ENCODE peak calls at places on chromosomes 5 and 9, in four cellular contexts. One of them, this sample, is unnamed. For H3K4me1, the result is how much of the 10 kb centered on the place peaks cover.

GRCh38 chr9:14315754-14316573 is 2.0 kb upstream of the NFIB start:
- DNase-seq in A549: peak
- DNase-seq in GM23338: peak
- DNase-seq in HCT116: no peak
- DNase-seq in this sample: no peak

GRCh38 chr9:79220666-79221065 is 351.1 kb upstream of the TLE4 start:
- DNase-seq in A549: no peak
- DNase-seq in GM23338: no peak
- DNase-seq in HCT116: no peak
- DNase-seq in this sample: no peak

GRCh38 chr5:10863763-10864383 is 102.8 kb upstream of the DAP start:
- DNase-seq in A549: peak
- DNase-seq in GM23338: peak
- DNase-seq in HCT116: peak
- DNase-seq in this sample: peak

GRCh38 chr5:54518146-54519082 is 855 bp downstream of the SNX18 start:
- DNase-seq in A549: peak
- DNase-seq in GM23338: peak
- DNase-seq in HCT116: no peak
- DNase-seq in this sample: no peak

GRCh38 chr9:79201641-79202040 is 370.1 kb upstream of the TLE4 start:
- DNase-seq in A549: no peak
- DNase-seq in GM23338: peak
- DNase-seq in HCT116: no peak
- DNase-seq in this sample: no peak

GRCh38 chr9:76027426-76027825 is 137.0 kb downstream of the PCSK5 start:
- DNase-seq in A549: no peak
- DNase-seq in GM23338: no peak
- DNase-seq in HCT116: no peak
- DNase-seq in this sample: no peak

GRCh38 chr5:73170522-73170921 is 2.5 kb upstream of the TMEM174 start:
- DNase-seq in A549: peak
- DNase-seq in GM23338: peak
- DNase-seq in HCT116: peak
- DNase-seq in this sample: no peak

GRCh38 chr5:69024241-69024651 is 69.6 kb upstream of the SLC30A5 start:
- DNase-seq in A549: peak
- DNase-seq in GM23338: peak
- DNase-seq in HCT116: peak
- DNase-seq in this sample: no peak

GRCh38 chr5:61004448-61004847 is 59.4 kb downstream of the NDUFAF2 start:
- DNase-seq in A549: no peak
- DNase-seq in GM23338: no peak
- DNase-seq in HCT116: no peak
- DNase-seq in this sample: no peak

GRCh38 chr9:105608685-105609598 is 51.0 kb downstream of the FKTN start:
- DNase-seq in A549: peak
- DNase-seq in GM23338: peak
- DNase-seq in HCT116: peak
- DNase-seq in this sample: peak

GRCh38 chr5:65061250-65061973 is 292.7 kb downstream of the CWC27 start:
- DNase-seq in A549: no peak
- DNase-seq in GM23338: no peak
- DNase-seq in HCT116: no peak
- DNase-seq in this sample: no peak

GRCh38 chr5:68408345-68408871 is 192.9 kb downstream of the PIK3R1 start:
- DNase-seq in A549: no peak
- DNase-seq in GM23338: no peak
- DNase-seq in HCT116: no peak
- DNase-seq in this sample: no peak

GRCh38 chr5:16932401-16932800 is 3.7 kb downstream of the MYO10 start:
- DNase-seq in A549: no peak
- DNase-seq in GM23338: no peak
- DNase-seq in HCT116: no peak
- DNase-seq in this sample: no peak

GRCh38 chr5:130580264-130580663 is 584.8 kb downstream of the HINT1 start:
- DNase-seq in A549: no peak
- DNase-seq in GM23338: no peak
- DNase-seq in HCT116: no peak
- DNase-seq in this sample: no peak

GRCh38 chr5:56447656-56448055 is 214.5 kb upstream of the ANKRD55 start:
- DNase-seq in A549: no peak
- DNase-seq in GM23338: no peak
- DNase-seq in HCT116: no peak
- DNase-seq in this sample: no peak

GRCh38 chr9:87569008-87569908 is 71.6 kb downstream of the DAPK1 start:
- DNase-seq in A549: no peak
- DNase-seq in GM23338: peak
- DNase-seq in HCT116: no peak
- DNase-seq in this sample: no peak

GRCh38 chr9:86764230-86765039 is 182.9 kb downstream of the GAS1 start:
- DNase-seq in A549: no peak
- DNase-seq in GM23338: no peak
- DNase-seq in HCT116: no peak
- DNase-seq in this sample: no peak

GRCh38 chr9:89440951-89441654 is 56.8 kb downstream of the SEMA4D start:
- DNase-seq in A549: no peak
- DNase-seq in GM23338: no peak
- DNase-seq in HCT116: no peak
- DNase-seq in this sample: no peak

GRCh38 chr5:119070578-119070827 is 384 bp upstream of the DMXL1 start:
- DNase-seq in A549: no peak
- DNase-seq in GM23338: peak
- DNase-seq in HCT116: no peak
- DNase-seq in this sample: no peak

GRCh38 chr5:178818094-178818493 is 41.7 kb upstream of the ZNF354B start:
- DNase-seq in A549: no peak
- DNase-seq in GM23338: peak
- DNase-seq in HCT116: no peak
- DNase-seq in this sample: no peak

GRCh38 chr5:69416180-69416579 is 1.3 kb downstream of the MARVELD2 start:
- DNase-seq in A549: no peak
- DNase-seq in GM23338: peak
- DNase-seq in HCT116: no peak
- DNase-seq in this sample: no peak

GRCh38 chr9:2602704-2603116 is 18.9 kb upstream of the VLDLR start:
- DNase-seq in A549: peak
- DNase-seq in GM23338: no peak
- DNase-seq in HCT116: no peak
- DNase-seq in this sample: no peak

GRCh38 chr5:141637693-141638419 is 1.1 kb downstream of the RELL2 start:
- DNase-seq in A549: peak
- DNase-seq in GM23338: peak
- DNase-seq in HCT116: no peak
- DNase-seq in this sample: no peak

GRCh38 chr9:115746496-115746895 is 407.1 kb upstream of the PAPPA start:
- DNase-seq in A549: no peak
- DNase-seq in GM23338: no peak
- DNase-seq in HCT116: no peak
- DNase-seq in this sample: no peak

GRCh38 chr5:74205745-74206570 is 434.6 kb downstream of the ENC1 start:
- DNase-seq in A549: no peak
- DNase-seq in GM23338: no peak
- DNase-seq in HCT116: no peak
- DNase-seq in this sample: no peak

GRCh38 chr9:132791699-132792240 is 86.3 kb downstream of the AK8 start:
- DNase-seq in A549: no peak
- DNase-seq in GM23338: no peak
- DNase-seq in HCT116: no peak
- DNase-seq in this sample: no peak

GRCh38 chr5:90153031-90153430 is 256.5 kb downstream of the CETN3 start:
- DNase-seq in A549: no peak
- DNase-seq in GM23338: no peak
- DNase-seq in HCT116: no peak
- DNase-seq in this sample: no peak

GRCh38 chr9:104494808-104495207 is 9.3 kb upstream of the OR13F1 start:
- DNase-seq in A549: peak
- DNase-seq in GM23338: peak
- DNase-seq in HCT116: no peak
- DNase-seq in this sample: no peak

GRCh38 chr9:121455527-121456239 is 44.0 kb downstream of the GGTA1 start:
- DNase-seq in A549: no peak
- DNase-seq in GM23338: no peak
- DNase-seq in HCT116: no peak
- DNase-seq in this sample: no peak

GRCh38 chr5:64979518-64979917 is 210.8 kb downstream of the CWC27 start:
- DNase-seq in A549: no peak
- DNase-seq in GM23338: no peak
- DNase-seq in HCT116: no peak
- DNase-seq in this sample: no peak

GRCh38 chr5:40746703-40747102 is 9.1 kb downstream of the TTC33 start:
- DNase-seq in A549: peak
- DNase-seq in GM23338: no peak
- DNase-seq in HCT116: no peak
- DNase-seq in this sample: no peak

GRCh38 chr5:181203842-181204560 is 995 bp downstream of the TRIM7 start:
- DNase-seq in A549: peak
- DNase-seq in GM23338: peak
- DNase-seq in HCT116: no peak
- DNase-seq in this sample: no peak

GRCh38 chr9:119951090-119951489 is 581.9 kb upstream of the BRINP1 start:
- DNase-seq in A549: no peak
- DNase-seq in GM23338: peak
- DNase-seq in HCT116: no peak
- DNase-seq in this sample: no peak
- TF ChIP-seq REST in A549: no peak
- TF ChIP-seq REST in GM23338: no peak
- TF ChIP-seq REST in HCT116: no peak
- TF ChIP-seq REST in this sample: no peak

GRCh38 chr5:149609640-149610297 is 28.5 kb downstream of the ARHGEF37 start:
- DNase-seq in A549: no peak
- DNase-seq in GM23338: no peak
- DNase-seq in HCT116: no peak
- DNase-seq in this sample: no peak
- H3K4me3 ChIP-seq in A549: no peak
- H3K4me3 ChIP-seq in GM23338: no peak
- H3K4me3 ChIP-seq in HCT116: no peak
- H3K4me3 ChIP-seq in this sample: no peak

DNA sequence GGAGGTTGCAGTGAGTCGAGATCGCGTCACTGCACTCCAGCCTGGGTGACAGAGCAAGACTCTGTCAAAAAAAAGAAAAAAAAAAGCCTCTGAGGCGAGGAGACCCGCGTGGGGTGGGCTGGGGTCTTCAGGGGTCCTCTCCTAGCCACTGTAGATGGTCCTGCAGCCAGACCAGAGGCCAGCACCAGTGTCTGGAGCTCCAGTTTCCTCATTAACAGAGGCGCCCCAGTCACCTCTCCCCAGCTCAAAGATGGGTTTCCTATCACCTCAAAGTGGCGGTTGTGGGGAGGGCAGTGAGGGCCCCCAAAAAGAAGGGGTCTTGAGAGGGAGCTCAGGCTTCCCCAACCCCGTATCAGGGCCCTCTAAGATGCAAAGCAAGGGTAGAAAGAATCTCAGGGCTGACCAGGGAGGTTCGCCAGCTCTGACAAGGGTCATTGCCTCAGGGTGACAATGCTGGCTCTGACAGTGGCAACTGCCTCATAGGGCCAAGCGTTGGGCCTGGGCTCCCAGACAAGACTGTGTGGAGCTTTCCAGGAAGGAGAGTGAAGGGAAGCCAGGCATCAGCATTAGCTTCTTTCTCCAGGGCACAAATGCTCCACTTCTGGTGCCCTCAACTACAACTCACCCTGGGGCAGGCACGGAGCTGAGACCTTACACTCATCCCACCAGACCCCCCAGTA is 15.0 kb downstream of the STK10 start:
- DNase-seq in A549: no peak
- DNase-seq in GM23338: no peak
- DNase-seq in HCT116: no peak
- DNase-seq in this sample: no peak
- H3K4me1 ChIP-seq in A549: under half
- H3K4me1 ChIP-seq in GM23338: under half
- H3K4me1 ChIP-seq in HCT116: under half
- H3K4me1 ChIP-seq in this sample: under half

DNA sequence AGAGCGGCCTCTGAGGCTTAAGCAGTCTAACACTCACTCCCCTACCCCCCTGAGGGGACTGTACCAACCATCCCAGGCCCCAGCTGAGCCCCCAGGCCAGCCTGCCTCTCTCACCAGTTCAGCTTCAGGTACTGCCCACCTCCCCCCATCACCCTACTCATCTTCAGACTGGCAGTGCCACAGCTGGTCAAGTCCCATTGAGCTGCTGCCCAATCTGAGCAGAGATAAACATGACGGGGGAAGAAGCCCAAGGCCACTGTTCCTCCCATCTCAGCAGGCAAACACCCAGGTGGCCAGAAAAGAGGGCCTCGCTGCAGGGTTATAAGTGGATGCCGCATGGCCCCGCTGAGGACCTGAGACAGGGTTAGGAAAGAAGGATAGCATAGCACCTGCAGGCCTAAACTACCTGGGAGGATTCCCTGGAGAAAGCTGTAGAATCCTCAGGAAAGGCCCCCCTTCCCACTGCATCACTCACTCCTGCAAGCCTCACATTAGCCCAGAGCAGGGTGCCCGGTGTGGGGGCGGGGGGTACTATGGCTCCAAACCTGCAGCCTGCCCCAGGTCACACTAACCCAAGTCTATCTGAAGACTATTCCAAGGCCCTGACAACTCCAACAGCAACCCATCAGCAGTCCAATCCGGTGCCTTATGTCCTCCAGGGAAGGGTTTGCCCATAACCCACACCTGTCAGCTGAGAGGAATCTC is 3.6 kb downstream of the B4GALT1 start:
- DNase-seq in A549: no peak
- DNase-seq in GM23338: no peak
- DNase-seq in HCT116: no peak
- DNase-seq in this sample: no peak
- TF ChIP-seq REST in A549: no peak
- TF ChIP-seq REST in GM23338: no peak
- TF ChIP-seq REST in HCT116: no peak
- TF ChIP-seq REST in this sample: no peak

GRCh38 chr5:6634327-6634713 is 1.1 kb downstream of the SRD5A1 start:
- DNase-seq in A549: no peak
- DNase-seq in GM23338: peak
- DNase-seq in HCT116: no peak
- DNase-seq in this sample: no peak

GRCh38 chr5:6632931-6633468 is at the start of the genes NSUN2 and SRD5A1:
- DNase-seq in A549: peak
- DNase-seq in GM23338: peak
- DNase-seq in HCT116: peak
- DNase-seq in this sample: peak

GRCh38 chr5:6632324-6632930 is 417 bp downstream of the NSUN2 start:
- DNase-seq in A549: no peak
- DNase-seq in GM23338: peak
- DNase-seq in HCT116: no peak
- DNase-seq in this sample: no peak

GRCh38 chr5:6633469-6634326 is 458 bp downstream of the SRD5A1 start:
- DNase-seq in A549: peak
- DNase-seq in GM23338: peak
- DNase-seq in HCT116: no peak
- DNase-seq in this sample: no peak

GRCh38 chr5:6631441-6631840 is 1.4 kb downstream of the NSUN2 start:
- DNase-seq in A549: no peak
- DNase-seq in GM23338: no peak
- DNase-seq in HCT116: no peak
- DNase-seq in this sample: no peak
- H3K4me3 ChIP-seq in A549: peak
- H3K4me3 ChIP-seq in GM23338: peak
- H3K4me3 ChIP-seq in HCT116: peak
- H3K4me3 ChIP-seq in this sample: peak